ENCODE peak calls at places on chromosomes 7 and 10, in ten cellular contexts. I, R, C, B, U, G, P, M, N and E are unnamed samples.

GRCh38 chr10:34526758-34527730 is 288.1 kb downstream of the PARD3 start:
- DNase-seq in I (no peak), R (peak; percentile 93), C (no peak), B (no peak), U (peak; percentile 31), G (no peak), P (no peak), M (no peak), N (no peak), E (no peak)

GRCh38 chr7:42347616-42348015 is 110.6 kb upstream of the GLI3 start:
- DNase-seq in I (no peak), R (no peak), C (no peak), B (no peak), U (no peak), G (no peak), P (no peak), M (no peak), N (no peak), E (no peak)

GRCh38 chr7:4797858-4798705 is 22.7 kb downstream of the AP5Z1 start:
- DNase-seq in I (peak; percentile 52), R (no peak), C (no peak), B (no peak), U (peak; percentile 62), G (no peak), P (peak; percentile 55), M (peak; percentile 54), N (no peak), E (peak; percentile 89)

GRCh38 chr7:138890782-138891445 is 90.3 kb downstream of the KIAA1549 start:
- DNase-seq in I (no peak), R (no peak), C (no peak), B (no peak), U (peak; percentile 92), G (no peak), P (no peak), M (no peak), N (no peak), E (no peak)

GRCh38 chr7:69738396-69738889 is 140.2 kb downstream of the AUTS2 start:
- DNase-seq in I (no peak), R (peak; percentile 58), C (no peak), B (peak; percentile 58), U (no peak), G (no peak), P (peak; percentile 72), M (peak; percentile 43), N (no peak), E (peak; percentile 17)

GRCh38 chr10:35153723-35154122 is 27.1 kb downstream of the CREM start:
- DNase-seq in I (no peak), R (no peak), C (no peak), B (no peak), U (no peak), G (no peak), P (no peak), M (no peak), N (no peak), E (no peak)

GRCh38 chr10:100647928-100648327 is 97.5 kb upstream of the PAX2 start:
- DNase-seq in I (no peak), R (no peak), C (no peak), B (no peak), U (no peak), G (no peak), P (no peak), M (no peak), N (no peak), E (no peak)

GRCh38 chr10:34031410-34031809 is 696.9 kb upstream of the NRP1 start:
- DNase-seq in I (no peak), R (peak; percentile 23), C (no peak), B (no peak), U (no peak), G (no peak), P (no peak), M (no peak), N (no peak), E (no peak)

GRCh38 chr10:12394236-12395033 is 45.1 kb downstream of the CAMK1D start:
- DNase-seq in I (no peak), R (no peak), C (no peak), B (no peak), U (no peak), G (no peak), P (no peak), M (no peak), N (no peak), E (no peak)

GRCh38 chr10:18233775-18234174 is 93.6 kb downstream of the CACNB2 start:
- DNase-seq in I (no peak), R (no peak), C (no peak), B (no peak), U (peak; percentile 12), G (no peak), P (no peak), M (no peak), N (no peak), E (no peak)

GRCh38 chr10:72622271-72622670 is 3.6 kb downstream of the MICU1 start:
- DNase-seq in I (no peak), R (no peak), C (no peak), B (no peak), U (no peak), G (no peak), P (no peak), M (no peak), N (no peak), E (no peak)
- TF ChIP-seq CTCF in I (no peak), R (no peak), C (no peak), B (no peak), U (no peak), G (no peak), P (no peak), M (no peak), N (no peak), E (no peak)

GRCh38 chr7:116561697-116562483 is 37.1 kb downstream of the CAV1 start:
- DNase-seq in I (no peak), R (no peak), C (no peak), B (no peak), U (no peak), G (no peak), P (no peak), M (no peak), N (no peak), E (no peak)
- TF ChIP-seq CTCF in I (no peak), R (no peak), C (no peak), B (no peak), U (no peak), G (no peak), P (no peak), M (peak; percentile 23), N (no peak), E (no peak)

GRCh38 chr10:107169516-107169915 is 5.0 kb upstream of the SORCS1 start:
- DNase-seq in I (no peak), R (no peak), C (no peak), B (no peak), U (no peak), G (no peak), P (no peak), M (no peak), N (no peak), E (no peak)
- TF ChIP-seq CTCF in I (no peak), R (no peak), C (peak; percentile 41), B (no peak), U (no peak), G (no peak), P (no peak), M (no peak), N (no peak), E (no peak)

DNA sequence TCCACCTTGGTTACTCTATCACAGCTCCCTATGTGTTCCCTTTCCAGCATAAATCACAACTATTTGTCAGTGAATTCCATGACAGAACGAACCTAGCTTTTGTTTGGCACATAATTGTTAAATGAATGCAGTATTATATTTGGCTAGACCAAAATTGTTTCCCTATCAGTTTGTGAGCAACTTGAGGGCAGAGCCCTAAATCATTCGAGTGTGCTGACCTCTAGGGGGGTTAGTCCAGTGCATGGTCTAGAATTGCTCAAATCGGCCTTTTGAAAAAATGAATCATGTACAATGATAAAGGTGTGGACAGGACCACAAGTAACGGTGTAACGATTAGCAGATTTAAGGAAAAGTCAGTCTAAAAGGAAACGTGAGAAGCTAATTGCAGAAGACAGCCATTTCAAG is 475 bp upstream of the NRBF2 start:
- DNase-seq in I (no peak), R (no peak), C (no peak), B (no peak), U (no peak), G (no peak), P (no peak), M (no peak), N (no peak), E (no peak)
- TF ChIP-seq CTCF in I (no peak), R (no peak), C (peak; percentile 43), B (no peak), U (no peak), G (no peak), P (peak; percentile 25), M (no peak), N (no peak), E (no peak)

GRCh38 chr10:77377678-77378352 is 259.8 kb downstream of the KCNMA1 start:
- DNase-seq in I (no peak), R (no peak), C (no peak), B (no peak), U (peak; percentile 20), G (no peak), P (no peak), M (peak; percentile 9), N (no peak), E (no peak)
- TF ChIP-seq CTCF in I (no peak), R (no peak), C (no peak), B (no peak), U (peak; percentile 39), G (no peak), P (no peak), M (no peak), N (no peak), E (no peak)

DNA sequence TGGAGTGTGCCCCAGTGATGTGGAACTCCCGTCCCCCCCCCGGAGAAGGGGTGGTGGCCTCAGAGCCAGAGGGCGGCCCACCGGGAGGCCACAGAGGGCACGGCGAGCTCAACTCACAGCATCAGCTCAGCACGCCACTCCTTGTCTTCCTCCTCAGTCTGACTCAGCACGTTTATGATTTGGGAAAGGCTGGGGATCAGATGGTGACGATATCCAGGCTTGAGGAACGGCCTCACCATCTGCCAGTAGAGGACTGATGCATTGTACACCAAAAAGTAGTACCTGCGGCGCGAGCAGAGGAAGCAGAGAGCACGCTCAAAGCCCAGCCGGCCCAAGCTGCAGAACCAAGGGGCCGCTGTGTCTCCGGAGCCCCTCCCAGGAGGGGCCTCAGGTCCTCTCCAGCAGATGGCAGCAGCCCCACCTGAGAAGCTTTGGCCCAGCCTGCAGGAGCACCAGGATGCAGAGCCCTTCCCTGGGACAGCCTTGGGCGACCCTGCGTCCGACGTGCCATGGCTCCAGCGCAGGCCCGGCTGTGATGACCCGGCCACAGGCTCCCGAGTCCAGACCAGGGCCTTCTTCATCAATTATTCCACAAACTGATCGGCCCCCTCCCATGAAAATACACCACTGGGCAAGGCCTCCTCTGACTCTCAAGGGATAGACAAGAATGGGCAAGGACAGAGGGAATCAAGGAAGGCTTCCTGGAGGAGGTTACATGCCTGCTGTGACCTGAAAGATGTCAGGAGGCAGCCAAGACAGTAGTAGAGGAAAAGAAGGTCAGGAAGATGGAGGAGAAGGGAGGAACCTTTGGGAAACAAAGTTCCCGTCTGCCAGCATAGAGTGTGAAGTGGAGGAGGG is 3.7 kb downstream of the CFAP46 start:
- DNase-seq in I (no peak), R (no peak), C (no peak), B (no peak), U (no peak), G (no peak), P (peak; percentile 14), M (no peak), N (no peak), E (no peak)
- TF ChIP-seq CTCF in I (no peak), R (peak; percentile 49), C (peak; percentile 62), B (peak; percentile 52), U (peak; percentile 38), G (no peak), P (peak; percentile 62), M (peak; percentile 33), N (no peak), E (peak; percentile 32)

GRCh38 chr7:135211179-135211945 is at the start of gene WDR91:
- DNase-seq in I (peak; percentile 96), R (no peak), C (peak; percentile 95), B (peak; percentile 62), U (peak; percentile 95), G (peak; percentile 77), P (peak; percentile 93), M (peak; percentile 93), N (peak; percentile 97), E (peak; percentile 100)
- TF ChIP-seq CTCF in I (no peak), R (peak; percentile 3), C (no peak), B (peak; percentile 4), U (no peak), G (no peak), P (peak; percentile 51), M (no peak), N (no peak), E (no peak)